ENCODE peak calls at places on chromosomes 13 and 19, in ten cellular contexts. L is amygdala; A is NCI-H1048; B is activated CD4-positive, alpha-beta T cell treated with anti-CD3 and anti-CD28 coated beads for 36 hours; K is mesenchymal stem cell; S is stimulated activated CD4-positive, alpha-beta T cell treated with anti-CD3 and anti-CD28 coated beads, Interleukin-12 subunit alpha, Interleukin-12 subunit beta, amount 100 ng/mL, for 48 hours; G is head of caudate nucleus; X is choroid plexus epithelial cell; Y is small intestine; U is anterior cingulate cortex. O is an unnamed sample.

GRCh38 chr13:94384217-94384905 is 95.1 kb downstream of the DCT start:
- DNase-seq in G (no peak), U (no peak), S (no peak), L (no peak), B (no peak), A (no peak), Y (no peak), K (no peak), X (no peak), O (no peak)

GRCh38 chr19:19121371-19121770 is 16.9 kb downstream of the TMEM161A start:
- DNase-seq in Y (no peak), L (no peak), S (no peak), G (no peak), K (no peak), B (no peak), X (no peak), A (no peak), U (no peak), O (no peak)

GRCh38 chr19:43525836-43526771 is 897 bp downstream of the ETHE1 start:
- DNase-seq in G (peak), K (peak), B (peak), S (no peak), U (no peak), A (no peak), L (peak), Y (peak), X (no peak), O (no peak)

GRCh38 chr13:101556676-101557121 is 104.2 kb downstream of the ITGBL1 start:
- DNase-seq in A (no peak), B (no peak), K (no peak), Y (no peak), L (no peak), G (no peak), S (no peak), X (peak), U (no peak), O (no peak)

GRCh38 chr19:41705393-41706174 is 2.8 kb upstream of the CEACAM5 start:
- DNase-seq in U (no peak), K (no peak), X (peak), A (no peak), S (peak), B (peak), G (no peak), L (no peak), Y (peak), O (no peak)

GRCh38 chr13:29402168-29402621 is 193.3 kb downstream of the SLC7A1 start:
- DNase-seq in K (peak), Y (peak), G (no peak), A (no peak), U (no peak), B (no peak), S (no peak), L (peak), X (peak), O (no peak)

GRCh38 chr13:90197722-90198121 is 1149.8 kb upstream of the MIR17HG start:
- DNase-seq in X (peak), K (peak), U (no peak), S (no peak), B (no peak), G (no peak), A (no peak), L (no peak), Y (no peak), O (no peak)

GRCh38 chr13:40618581-40619478 is 47.6 kb downstream of the FOXO1 start:
- DNase-seq in K (no peak), X (peak), A (no peak), Y (no peak), B (peak), S (no peak), G (no peak), U (no peak), L (no peak), O (no peak)

O was measured in CMK.